ENCODE peak calls at places on chromosomes 6 and 20, in seven cellular contexts. G is WTC11, W is tibial artery, H is fibroblast of villous mesenchyme, M is cardiac muscle cell, N is AG09319, V is kidney. Q is an unnamed sample.

GRCh38 chr6:170128811-170129681 is 161.8 kb downstream of the DLL1 start:
- DNase-seq in G (no peak), W (peak; percentile 15), H (no peak), M (no peak), N (no peak), V (peak; percentile 52), Q (peak; percentile 64)

GRCh38 chr20:58342104-58342945 is 32.8 kb downstream of the RAB22A start:
- DNase-seq in G (no peak), W (no peak), H (peak; percentile 28), M (no peak), N (no peak), V (no peak), Q (no peak)

GRCh38 chr6:167058261-167058660 is 59.1 kb downstream of the CEP43 start:
- DNase-seq in G (no peak), W (no peak), H (peak; percentile 65), M (no peak), N (peak; percentile 1), V (no peak), Q (no peak)

GRCh38 chr20:51456511-51457280 is 85.8 kb downstream of the NFATC2 start:
- DNase-seq in G (peak; percentile 40), W (peak; percentile 98), H (peak; percentile 97), M (peak; percentile 91), N (peak; percentile 93), V (peak; percentile 98), Q (no peak)

GRCh38 chr6:151690303-151690702 is 117.2 kb upstream of the ESR1 start:
- DNase-seq in G (no peak), W (no peak), H (peak; percentile 48), M (no peak), N (no peak), V (no peak), Q (no peak)

GRCh38 chr6:162289972-162290371 is 437.6 kb downstream of the PRKN start:
- DNase-seq in G (no peak), W (no peak), H (no peak), M (no peak), N (no peak), V (no peak), Q (no peak)

GRCh38 chr20:42610070-42610469 is 579.6 kb downstream of the PTPRT start:
- DNase-seq in G (no peak), W (no peak), H (no peak), M (no peak), N (no peak), V (no peak), Q (no peak)

GRCh38 chr6:168035098-168035660 is 37.7 kb downstream of the KIF25 start:
- DNase-seq in G (peak; percentile 75), W (peak; percentile 39), H (peak; percentile 86), M (peak; percentile 77), N (peak; percentile 12), V (peak; percentile 89), Q (peak; percentile 81)

GRCh38 chr6:38016824-38017223 is 197.3 kb downstream of the ZFAND3 start:
- DNase-seq in G (no peak), W (no peak), H (no peak), M (no peak), N (no peak), V (no peak), Q (no peak)

GRCh38 chr6:166608819-166609218 is 18.2 kb downstream of the RPS6KA2 start:
- DNase-seq in G (no peak), W (no peak), H (peak; percentile 92), M (no peak), N (peak; percentile 67), V (no peak), Q (no peak)

GRCh38 chr6:3229566-3230274 is 2.3 kb upstream of the TUBB2B start:
- DNase-seq in G (peak; percentile 69), W (no peak), H (no peak), M (peak; percentile 46), N (no peak), V (no peak), Q (peak; percentile 77)

GRCh38 chr20:41249371-41249770 is 68.2 kb downstream of the ZHX3 start:
- DNase-seq in G (no peak), W (peak; percentile 83), H (peak; percentile 87), M (no peak), N (peak; percentile 40), V (peak; percentile 92), Q (no peak)

GRCh38 chr20:3000852-3001523 is 42.4 kb upstream of the GNRH2 start:
- DNase-seq in G (no peak), W (no peak), H (peak; percentile 45), M (peak; percentile 37), N (peak; percentile 25), V (no peak), Q (no peak)

GRCh38 chr6:2108700-2109306 is 136.6 kb downstream of the GMDS start:
- DNase-seq in G (no peak), W (no peak), H (no peak), M (peak; percentile 29), N (no peak), V (no peak), Q (no peak)

GRCh38 chr20:49989234-49990065 is 6.7 kb downstream of the SNAI1 start:
- DNase-seq in G (peak; percentile 33), W (peak; percentile 75), H (peak; percentile 87), M (no peak), N (peak; percentile 83), V (peak; percentile 91), Q (no peak)

GRCh38 chr6:45323656-45324224 is 4.4 kb upstream of the RUNX2 start:
- DNase-seq in G (no peak), W (no peak), H (no peak), M (no peak), N (no peak), V (no peak), Q (no peak)

GRCh38 chr6:161413361-161413771 is 139.5 kb upstream of the AGPAT4 start:
- DNase-seq in G (no peak), W (no peak), H (no peak), M (no peak), N (no peak), V (no peak), Q (no peak)

DNA sequence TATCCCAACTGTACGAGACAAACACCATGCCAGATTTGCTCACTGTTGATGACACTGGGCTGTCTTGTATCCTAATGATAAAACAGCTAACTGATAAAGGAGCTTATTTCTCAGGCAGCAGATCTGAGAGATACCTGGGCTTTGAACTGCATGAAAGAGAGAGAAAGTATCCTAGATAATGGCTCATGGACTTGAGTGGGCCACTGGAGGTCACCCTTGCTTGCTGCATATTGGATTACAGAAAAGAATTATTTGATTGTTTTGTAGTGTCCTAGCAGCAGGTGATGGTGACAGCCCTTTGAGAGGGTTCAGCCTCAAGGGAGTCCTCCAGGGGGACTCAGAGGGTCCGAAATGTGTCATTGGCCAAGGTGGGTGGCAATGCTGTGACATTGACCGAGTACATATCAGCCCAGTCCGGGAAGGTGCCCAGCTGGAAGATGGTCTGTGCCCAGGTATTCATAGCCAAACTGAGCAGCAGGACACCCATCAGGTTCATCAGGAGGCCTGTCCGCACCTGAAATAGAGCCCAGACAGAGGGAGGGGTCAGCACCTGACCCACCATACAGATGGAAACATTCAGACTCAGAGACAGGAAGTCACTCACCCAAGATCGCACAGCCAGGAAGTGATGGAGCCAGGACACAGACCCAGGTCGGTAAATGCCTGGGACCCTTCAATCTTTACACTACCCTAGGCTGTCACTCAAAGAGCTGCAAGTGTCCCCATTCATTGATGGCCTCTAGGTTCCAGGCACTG is 9.4 kb upstream of the OCSTAMP start:
- DNase-seq in G (no peak), W (no peak), H (no peak), M (no peak), N (no peak), V (no peak), Q (no peak)
- TF ChIP-seq CTCF in G (no peak), W (no peak), H (no peak), M (no peak), N (no peak), V (no peak), Q (peak; percentile 14)

DNA sequence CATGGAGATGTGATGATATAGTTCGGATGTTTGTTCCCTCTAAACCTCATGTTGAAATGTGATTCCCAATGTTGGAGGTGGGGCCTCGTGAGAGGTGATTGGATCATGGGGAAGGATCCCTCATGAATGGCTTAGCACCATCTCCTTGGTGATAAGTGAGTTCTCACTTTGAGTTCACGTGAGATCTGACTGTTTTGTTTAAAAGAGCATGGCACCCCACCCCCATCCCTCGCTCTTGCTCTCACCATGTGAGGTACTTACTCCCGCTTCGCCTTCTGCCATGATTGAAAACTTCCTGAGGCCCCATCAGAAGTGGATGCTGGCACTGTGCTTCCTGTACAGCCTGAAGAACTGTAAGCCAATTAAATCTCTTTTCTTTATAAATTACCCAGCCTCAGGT is 10.9 kb downstream of the SLC32A1 start:
- DNase-seq in G (no peak), W (no peak), H (no peak), M (no peak), N (no peak), V (no peak), Q (no peak)
- TF ChIP-seq CTCF in G (no peak), W (no peak), H (no peak), M (no peak), N (no peak), V (no peak), Q (no peak)

GRCh38 chr6:153162172-153162571 is 31.1 kb upstream of the RGS17 start:
- DNase-seq in G (no peak), W (no peak), H (peak; percentile 55), M (no peak), N (no peak), V (no peak), Q (no peak)
- TF ChIP-seq CTCF in G (no peak), W (no peak), H (no peak), M (no peak), N (no peak), V (no peak), Q (no peak)

GRCh38 chr6:158347335-158347734 is 35.1 kb downstream of the TULP4 start:
- DNase-seq in G (no peak), W (no peak), H (no peak), M (no peak), N (no peak), V (no peak), Q (no peak)
- TF ChIP-seq CTCF in G (no peak), W (no peak), H (peak; percentile 3), M (peak; percentile 8), N (no peak), V (no peak), Q (no peak)

GRCh38 chr6:15642276-15642675 is 20.6 kb downstream of the DTNBP1 start:
- DNase-seq in G (peak; percentile 42), W (no peak), H (no peak), M (no peak), N (no peak), V (no peak), Q (no peak)
- TF ChIP-seq CTCF in G (peak; percentile 66), W (no peak), H (peak; percentile 44), M (peak; percentile 39), N (peak; percentile 4), V (no peak), Q (peak; percentile 34)

DNA sequence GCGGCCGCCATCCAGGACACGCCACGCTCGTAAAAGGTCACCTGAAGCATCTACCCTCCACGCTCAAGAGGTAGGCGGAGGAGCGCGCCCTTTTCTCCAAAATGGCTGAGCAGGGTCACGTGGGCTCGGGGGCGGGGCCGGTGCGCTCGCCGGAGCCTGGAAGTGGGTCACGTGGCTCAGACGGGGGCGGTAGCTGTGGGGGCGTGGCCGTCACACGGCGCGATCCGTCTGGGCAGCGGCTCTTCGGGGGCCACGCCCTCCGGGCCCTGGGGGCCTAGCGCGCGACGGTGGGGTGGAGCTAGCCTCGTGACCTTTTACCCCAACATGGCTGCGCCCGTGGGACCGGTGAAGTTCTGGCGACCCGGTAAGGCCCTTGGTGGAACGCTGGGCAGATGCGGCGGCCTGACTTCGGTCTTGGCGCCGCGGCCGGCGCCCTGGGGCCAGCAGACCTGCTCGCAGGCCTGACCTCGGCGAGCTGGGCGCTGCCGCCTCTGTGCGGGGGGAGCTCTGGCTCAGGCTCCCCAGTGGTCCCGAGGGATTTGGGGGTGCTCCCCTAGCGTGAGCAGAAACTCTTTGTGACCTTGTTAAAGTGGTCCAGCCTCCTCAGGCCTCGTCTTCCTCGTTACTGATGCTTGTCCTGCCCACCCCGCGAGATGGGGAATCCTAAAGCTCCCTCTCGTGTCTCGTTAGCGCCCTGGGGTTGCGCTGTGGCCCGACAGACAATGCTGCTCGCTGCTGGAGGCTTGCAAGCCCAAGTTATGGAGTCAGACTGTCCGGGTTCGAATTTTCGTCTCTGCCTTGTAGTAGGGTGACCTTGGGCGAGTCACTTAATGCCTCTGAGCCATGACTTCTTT is at the start of gene DHX35:
- DNase-seq in G (peak; percentile 98), W (peak; percentile 96), H (peak; percentile 96), M (peak; percentile 99), N (peak; percentile 89), V (peak; percentile 100), Q (peak; percentile 99)
- TF ChIP-seq CTCF in G (no peak), W (peak; percentile 5), H (peak; percentile 42), M (peak; percentile 49), N (peak; percentile 47), V (peak; percentile 33), Q (no peak)

Q was measured in type B pancreatic cell.